ENCODE peak calls at places on chromosomes 5 and 9, in six cellular contexts. One of them, this sample, is unnamed.

GRCh38 chr5:37665889-37666288 is 174.0 kb downstream of the GDNF start:
- DNase-seq in A549: no peak
- DNase-seq in iris pigment epithelial cell: peak; percentile 9
- DNase-seq in CD4-positive, alpha-beta T cell: no peak
- DNase-seq in NCI-H2029: peak; percentile 79
- DNase-seq in H54: no peak
- DNase-seq in this sample: no peak

GRCh38 chr9:124932355-124932754 is 8.5 kb downstream of the GOLGA1 start:
- DNase-seq in A549: no peak
- DNase-seq in iris pigment epithelial cell: no peak
- DNase-seq in CD4-positive, alpha-beta T cell: no peak
- DNase-seq in NCI-H2029: no peak
- DNase-seq in H54: no peak
- DNase-seq in this sample: no peak

GRCh38 chr9:3855601-3856328 is 330.0 kb upstream of the RFX3 start:
- DNase-seq in A549: no peak
- DNase-seq in iris pigment epithelial cell: no peak
- DNase-seq in CD4-positive, alpha-beta T cell: no peak
- DNase-seq in NCI-H2029: no peak
- DNase-seq in H54: no peak
- DNase-seq in this sample: no peak

GRCh38 chr9:136142416-136142800 is 23.7 kb upstream of the TMEM250 start:
- DNase-seq in A549: no peak
- DNase-seq in iris pigment epithelial cell: no peak
- DNase-seq in CD4-positive, alpha-beta T cell: no peak
- DNase-seq in NCI-H2029: no peak
- DNase-seq in H54: no peak
- DNase-seq in this sample: no peak

GRCh38 chr5:157535042-157535865 is 40.3 kb downstream of the ADAM19 start:
- DNase-seq in A549: no peak
- DNase-seq in iris pigment epithelial cell: peak; percentile 69
- DNase-seq in CD4-positive, alpha-beta T cell: no peak
- DNase-seq in NCI-H2029: no peak
- DNase-seq in H54: no peak
- DNase-seq in this sample: no peak

GRCh38 chr9:81388831-81389230 is 300.5 kb downstream of the TLE1 start:
- DNase-seq in A549: no peak
- DNase-seq in iris pigment epithelial cell: no peak
- DNase-seq in CD4-positive, alpha-beta T cell: no peak
- DNase-seq in NCI-H2029: no peak
- DNase-seq in H54: no peak
- DNase-seq in this sample: no peak

GRCh38 chr9:105151686-105151995 is 92.8 kb upstream of the SLC44A1 start:
- DNase-seq in A549: no peak
- DNase-seq in iris pigment epithelial cell: no peak
- DNase-seq in CD4-positive, alpha-beta T cell: no peak
- DNase-seq in NCI-H2029: no peak
- DNase-seq in H54: no peak
- DNase-seq in this sample: no peak

GRCh38 chr5:120174089-120174488 is 290.0 kb upstream of the PRR16 start:
- DNase-seq in A549: no peak
- DNase-seq in iris pigment epithelial cell: no peak
- DNase-seq in CD4-positive, alpha-beta T cell: no peak
- DNase-seq in NCI-H2029: no peak
- DNase-seq in H54: no peak
- DNase-seq in this sample: no peak

GRCh38 chr5:163757344-163757743 is 251.9 kb downstream of the MAT2B start:
- DNase-seq in A549: no peak
- DNase-seq in iris pigment epithelial cell: peak; percentile 91
- DNase-seq in CD4-positive, alpha-beta T cell: no peak
- DNase-seq in NCI-H2029: no peak
- DNase-seq in H54: no peak
- DNase-seq in this sample: no peak

GRCh38 chr9:137851516-137852217 is 25.9 kb upstream of the CACNA1B start:
- DNase-seq in A549: no peak
- DNase-seq in iris pigment epithelial cell: no peak
- DNase-seq in CD4-positive, alpha-beta T cell: no peak
- DNase-seq in NCI-H2029: no peak
- DNase-seq in H54: no peak
- DNase-seq in this sample: no peak

GRCh38 chr5:98927242-98927987 is 1.4 kb downstream of the CHD1 start:
- DNase-seq in A549: peak; percentile 14
- DNase-seq in iris pigment epithelial cell: peak; percentile 87
- DNase-seq in CD4-positive, alpha-beta T cell: peak; percentile 35
- DNase-seq in NCI-H2029: peak; percentile 18
- DNase-seq in H54: peak; percentile 12
- DNase-seq in this sample: peak; percentile 56

GRCh38 chr9:96686638-96687335 is 31.7 kb upstream of the PRXL2C start:
- DNase-seq in A549: peak; percentile 51
- DNase-seq in iris pigment epithelial cell: peak; percentile 82
- DNase-seq in CD4-positive, alpha-beta T cell: peak; percentile 68
- DNase-seq in NCI-H2029: peak; percentile 73
- DNase-seq in H54: no peak
- DNase-seq in this sample: peak; percentile 90

GRCh38 chr5:67902497-67902830 is 313.1 kb upstream of the PIK3R1 start:
- DNase-seq in A549: no peak
- DNase-seq in iris pigment epithelial cell: no peak
- DNase-seq in CD4-positive, alpha-beta T cell: no peak
- DNase-seq in NCI-H2029: no peak
- DNase-seq in H54: no peak
- DNase-seq in this sample: no peak

GRCh38 chr9:129886226-129887174 is 51.2 kb downstream of the USP20 start:
- DNase-seq in A549: no peak
- DNase-seq in iris pigment epithelial cell: no peak
- DNase-seq in CD4-positive, alpha-beta T cell: no peak
- DNase-seq in NCI-H2029: no peak
- DNase-seq in H54: no peak
- DNase-seq in this sample: peak; percentile 24

GRCh38 chr9:75464726-75465125 is 376.4 kb downstream of the OSTF1 start:
- DNase-seq in A549: no peak
- DNase-seq in iris pigment epithelial cell: no peak
- DNase-seq in CD4-positive, alpha-beta T cell: no peak
- DNase-seq in NCI-H2029: no peak
- DNase-seq in H54: no peak
- DNase-seq in this sample: no peak

GRCh38 chr9:121557581-121558422 is 58.2 kb upstream of the GGTA1 start:
- DNase-seq in A549: no peak
- DNase-seq in iris pigment epithelial cell: peak; percentile 89
- DNase-seq in CD4-positive, alpha-beta T cell: no peak
- DNase-seq in NCI-H2029: peak; percentile 46
- DNase-seq in H54: peak; percentile 97
- DNase-seq in this sample: peak; percentile 72

GRCh38 chr5:103428411-103428871 is 134.1 kb downstream of the NUDT12 start:
- DNase-seq in A549: no peak
- DNase-seq in iris pigment epithelial cell: peak; percentile 87
- DNase-seq in CD4-positive, alpha-beta T cell: no peak
- DNase-seq in NCI-H2029: no peak
- DNase-seq in H54: no peak
- DNase-seq in this sample: no peak

GRCh38 chr5:89338935-89339334 is 456.0 kb upstream of the MEF2C start:
- DNase-seq in A549: no peak
- DNase-seq in iris pigment epithelial cell: peak; percentile 21
- DNase-seq in CD4-positive, alpha-beta T cell: no peak
- DNase-seq in NCI-H2029: no peak
- DNase-seq in H54: no peak
- DNase-seq in this sample: no peak

GRCh38 chr5:176542135-176542595 is 5.0 kb upstream of the RNF44 start:
- DNase-seq in A549: no peak
- DNase-seq in iris pigment epithelial cell: no peak
- DNase-seq in CD4-positive, alpha-beta T cell: peak; percentile 71
- DNase-seq in NCI-H2029: no peak
- DNase-seq in H54: no peak
- DNase-seq in this sample: no peak

GRCh38 chr9:15306068-15306756 is 804 bp downstream of the TTC39B start:
- DNase-seq in A549: no peak
- DNase-seq in iris pigment epithelial cell: peak; percentile 52
- DNase-seq in CD4-positive, alpha-beta T cell: no peak
- DNase-seq in NCI-H2029: peak; percentile 57
- DNase-seq in H54: peak; percentile 23
- DNase-seq in this sample: peak; percentile 21

GRCh38 chr5:141941779-141942178 is 16.2 kb downstream of the PCDH12 start:
- DNase-seq in A549: no peak
- DNase-seq in iris pigment epithelial cell: no peak
- DNase-seq in CD4-positive, alpha-beta T cell: no peak
- DNase-seq in NCI-H2029: no peak
- DNase-seq in H54: no peak
- DNase-seq in this sample: no peak

GRCh38 chr9:17810728-17811634 is 232.1 kb downstream of the SH3GL2 start:
- DNase-seq in A549: peak; percentile 17
- DNase-seq in iris pigment epithelial cell: peak; percentile 62
- DNase-seq in CD4-positive, alpha-beta T cell: no peak
- DNase-seq in NCI-H2029: peak; percentile 10
- DNase-seq in H54: peak; percentile 15
- DNase-seq in this sample: peak; percentile 18

GRCh38 chr9:129146441-129146933 is 31.6 kb downstream of the IER5L start:
- DNase-seq in A549: no peak
- DNase-seq in iris pigment epithelial cell: peak; percentile 35
- DNase-seq in CD4-positive, alpha-beta T cell: no peak
- DNase-seq in NCI-H2029: no peak
- DNase-seq in H54: no peak
- DNase-seq in this sample: no peak